ENCODE peak calls at places on chromosomes 16 and 17, in seven cellular contexts. W is H9, H is IMR-90, L is mesendoderm, I is neuronal stem cell, E is mesenchymal stem cell, R is H1. Y is an unnamed sample.

GRCh38 chr16:26795184-26795583 is 271.5 kb upstream of the C16orf82 start:
- DNase-seq in W (peak), H (no peak), L (peak), I (no peak), E (no peak), R (no peak), Y (no peak)

GRCh38 chr17:27414686-27415085 is 41.6 kb upstream of the KSR1 start:
- DNase-seq in W (no peak), H (no peak), L (no peak), I (no peak), E (no peak), R (no peak), Y (no peak)

GRCh38 chr16:68668266-68668665 is 23.2 kb downstream of the CDH3 start:
- DNase-seq in W (no peak), H (peak), L (no peak), I (no peak), E (no peak), R (no peak), Y (no peak)

GRCh38 chr16:84839054-84839453 is 19.3 kb downstream of the CRISPLD2 start:
- DNase-seq in W (no peak), H (peak), L (no peak), I (no peak), E (peak), R (no peak), Y (no peak)

GRCh38 chr17:48542956-48543853 is 1.7 kb downstream of the HOXB2 start:
- DNase-seq in W (peak), H (peak), L (peak), I (no peak), E (peak), R (peak), Y (peak)

GRCh38 chr17:64128787-64129514 is 993 bp downstream of the ERN1 start:
- DNase-seq in W (peak), H (no peak), L (peak), I (no peak), E (peak), R (no peak), Y (peak)

GRCh38 chr17:34291721-34292348 is 6.3 kb downstream of the CCL11 start:
- DNase-seq in W (no peak), H (no peak), L (no peak), I (no peak), E (no peak), R (no peak), Y (peak)

GRCh38 chr16:21104124-21104860 is 46.4 kb downstream of the DNAH3 start:
- DNase-seq in W (no peak), H (peak), L (no peak), I (no peak), E (peak), R (no peak), Y (no peak)

GRCh38 chr17:70168044-70168978 is 1.0 kb upstream of the KCNJ2 start:
- DNase-seq in W (peak), H (peak), L (peak), I (peak), E (peak), R (peak), Y (peak)

GRCh38 chr16:86669937-86670772 is 91.8 kb downstream of the FOXL1 start:
- DNase-seq in W (no peak), H (peak), L (no peak), I (no peak), E (peak), R (no peak), Y (no peak)

GRCh38 chr17:60442271-60443201 is 20.2 kb downstream of the CHCT1 start:
- DNase-seq in W (no peak), H (peak), L (peak), I (no peak), E (peak), R (no peak), Y (peak)

GRCh38 chr16:51592013-51592501 is 441.0 kb upstream of the SALL1 start:
- DNase-seq in W (no peak), H (no peak), L (no peak), I (no peak), E (no peak), R (no peak), Y (no peak)

GRCh38 chr16:84518804-84519341 is 14.4 kb upstream of the MEAK7 start:
- DNase-seq in W (no peak), H (no peak), L (no peak), I (no peak), E (no peak), R (no peak), Y (peak)

GRCh38 chr17:60138769-60139437 is 10.9 kb upstream of the CA4 start:
- DNase-seq in W (no peak), H (no peak), L (no peak), I (no peak), E (no peak), R (peak), Y (no peak)

GRCh38 chr16:17474037-17474436 is 3.3 kb upstream of the XYLT1 start:
- DNase-seq in W (no peak), H (no peak), L (peak), I (no peak), E (no peak), R (no peak), Y (no peak)

GRCh38 chr17:29247219-29247618 is 560 bp downstream of the CRYBA1 start:
- DNase-seq in W (no peak), H (no peak), L (no peak), I (no peak), E (no peak), R (no peak), Y (no peak)

GRCh38 chr17:77439382-77440013 is 298.7 kb downstream of the SEC14L1 start:
- DNase-seq in W (no peak), H (no peak), L (no peak), I (no peak), E (no peak), R (no peak), Y (no peak)

GRCh38 chr16:69190598-69190997 is 3.6 kb downstream of the SNTB2 start:
- DNase-seq in W (no peak), H (no peak), L (no peak), I (no peak), E (no peak), R (no peak), Y (no peak)

GRCh38 chr17:57987582-57988300 is at the start of gene VEZF1:
- DNase-seq in W (peak), H (peak), L (peak), I (peak), E (peak), R (no peak), Y (peak)
- H3K4ac ChIP-seq in W (no peak), H (peak), L (peak), I (peak), E (peak), R (peak), Y (peak)

DNA sequence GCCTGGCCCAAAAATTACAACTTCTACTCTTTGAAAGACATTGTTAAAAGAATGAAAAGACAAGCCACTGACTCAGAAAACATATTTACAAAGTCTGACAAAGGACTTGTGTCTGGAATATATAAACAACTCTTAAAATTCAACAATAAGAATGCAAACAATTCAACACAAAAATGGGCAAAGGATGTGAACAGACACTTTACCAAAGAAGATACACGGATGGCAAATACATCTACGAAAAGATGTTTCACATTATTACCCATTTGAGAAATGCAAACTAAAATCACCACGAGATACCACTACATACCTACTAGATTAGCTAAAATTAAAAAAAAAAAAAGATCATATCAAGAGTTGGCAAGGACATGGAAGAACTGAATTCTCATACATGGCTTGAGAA is 80.8 kb upstream of the METRNL start:
- DNase-seq in W (no peak), H (no peak), L (no peak), I (no peak), E (no peak), R (no peak), Y (no peak)
- H2BK5ac ChIP-seq in W (no peak), H (no peak), L (no peak), I (no peak), E (no peak), R (no peak), Y (no peak)

GRCh38 chr17:78808106-78808635 is 26.1 kb upstream of the CYTH1 start:
- DNase-seq in W (no peak), H (peak), L (no peak), I (no peak), E (no peak), R (no peak), Y (no peak)
- H3K4ac ChIP-seq in W (no peak), H (no peak), L (no peak), I (no peak), E (no peak), R (no peak), Y (no peak)

DNA sequence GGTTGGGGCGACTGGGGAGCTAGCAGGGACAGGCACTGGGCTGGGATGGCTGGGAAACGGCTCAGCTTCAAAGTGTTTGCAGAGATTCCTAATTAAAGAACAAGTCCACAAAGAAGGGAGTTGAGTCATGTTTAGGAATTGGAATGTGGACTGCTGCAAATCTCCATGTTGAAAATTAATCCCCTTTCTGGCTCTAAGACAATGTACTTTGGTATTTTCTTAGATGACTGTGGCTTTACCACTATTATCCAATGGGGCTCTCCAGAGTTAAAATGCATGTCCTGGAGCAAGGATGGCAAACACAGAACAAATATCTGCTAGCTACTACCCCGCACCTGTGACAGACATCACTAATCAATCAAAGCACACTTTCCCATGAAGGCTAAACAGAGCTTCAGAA is 22.2 kb upstream of the WSCD1 start:
- DNase-seq in W (no peak), H (no peak), L (no peak), I (no peak), E (peak), R (no peak), Y (no peak)
- H2BK5ac ChIP-seq in W (no peak), H (no peak), L (no peak), I (no peak), E (no peak), R (no peak), Y (no peak)

GRCh38 chr17:13491916-13492315 is 109.8 kb downstream of the HS3ST3A1 start:
- DNase-seq in W (no peak), H (no peak), L (no peak), I (no peak), E (no peak), R (no peak), Y (no peak)
- H3K4ac ChIP-seq in W (no peak), H (no peak), L (no peak), I (no peak), E (no peak), R (no peak), Y (no peak)

DNA sequence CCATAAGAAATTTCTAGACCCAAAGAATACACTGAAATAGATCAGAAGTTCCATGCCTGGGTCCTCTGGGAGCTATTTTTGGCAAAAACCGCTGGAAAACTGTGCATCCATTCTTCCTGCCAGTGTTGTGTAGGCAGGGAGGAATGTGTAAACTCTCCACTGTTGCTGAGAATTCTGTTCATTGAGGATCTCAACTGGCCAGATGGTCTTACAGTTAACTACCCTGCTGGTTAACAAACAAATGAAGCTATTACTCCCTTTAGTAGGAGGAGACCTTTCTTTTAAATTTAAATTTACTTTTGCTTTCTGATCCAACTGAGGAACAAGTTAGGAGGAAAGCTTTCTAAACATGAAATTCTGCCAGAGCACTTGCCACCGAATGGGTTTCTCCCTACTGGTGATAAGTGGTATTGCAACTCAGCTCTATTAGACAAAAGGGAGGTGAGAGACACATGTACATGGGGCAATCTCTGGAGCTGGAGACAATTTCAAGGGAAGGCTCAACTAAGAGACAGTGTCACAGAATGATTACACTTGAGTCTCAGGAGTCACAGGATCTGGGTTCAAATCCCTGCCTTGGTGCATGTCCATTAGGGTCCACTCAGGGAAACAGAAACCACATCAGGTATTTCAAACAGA is 37.6 kb downstream of the SOCS1 start:
- DNase-seq in W (no peak), H (peak), L (peak), I (no peak), E (no peak), R (no peak), Y (no peak)
- H2BK5ac ChIP-seq in W (no peak), H (no peak), L (no peak), I (no peak), E (no peak), R (no peak), Y (no peak)

Y was measured in trophoblast cell.